ENCODE peak calls at places on chromosomes 4 and X, in five cellular contexts. One of them, this sample, is unnamed.
A peak's percentile ranks its signal among the peaks of the same experiment; 100 is the strongest.

GRCh38 chr4:3776166-3777032 is 10.2 kb downstream of the ADRA2C start:
- DNase-seq in foreskin keratinocyte: no peak
- DNase-seq in heart right ventricle: no peak
- DNase-seq in cardiac muscle cell: no peak
- DNase-seq in fibroblast of lung: no peak
- DNase-seq in this sample: no peak

GRCh38 chr4:125780159-125780558 is 465.4 kb downstream of the FAT4 start:
- DNase-seq in heart right ventricle: no peak
- DNase-seq in foreskin keratinocyte: peak; percentile 32
- DNase-seq in fibroblast of lung: peak; percentile 43
- DNase-seq in cardiac muscle cell: peak; percentile 39
- DNase-seq in this sample: no peak

GRCh38 chrX:4935846-4936245 is 1222.4 kb upstream of the PRKX start:
- DNase-seq in foreskin keratinocyte: peak; percentile 27
- DNase-seq in heart right ventricle: peak; percentile 2
- DNase-seq in fibroblast of lung: no peak
- DNase-seq in cardiac muscle cell: no peak
- DNase-seq in this sample: no peak

GRCh38 chr4:56302775-56303174 is 84.5 kb downstream of the AASDH start:
- DNase-seq in foreskin keratinocyte: no peak
- DNase-seq in cardiac muscle cell: no peak
- DNase-seq in fibroblast of lung: no peak
- DNase-seq in heart right ventricle: no peak
- DNase-seq in this sample: no peak

GRCh38 chr4:3070709-3071500 is 3.4 kb downstream of the HTT-AS start:
- DNase-seq in fibroblast of lung: no peak
- DNase-seq in heart right ventricle: no peak
- DNase-seq in cardiac muscle cell: no peak
- DNase-seq in foreskin keratinocyte: no peak
- DNase-seq in this sample: no peak

GRCh38 chr4:155759372-155760252 is 791 bp downstream of the GUCY1B1 start:
- DNase-seq in fibroblast of lung: peak; percentile 61
- DNase-seq in heart right ventricle: peak; percentile 86
- DNase-seq in foreskin keratinocyte: peak; percentile 10
- DNase-seq in cardiac muscle cell: peak; percentile 59
- DNase-seq in this sample: no peak

GRCh38 chr4:154399259-154399974 is 92.2 kb downstream of the DCHS2 start:
- DNase-seq in heart right ventricle: no peak
- DNase-seq in fibroblast of lung: peak; percentile 66
- DNase-seq in foreskin keratinocyte: peak; percentile 37
- DNase-seq in cardiac muscle cell: peak; percentile 23
- DNase-seq in this sample: no peak

GRCh38 chr4:5995901-5996623 is 22.2 kb downstream of the C4orf50 start:
- DNase-seq in foreskin keratinocyte: no peak
- DNase-seq in cardiac muscle cell: no peak
- DNase-seq in fibroblast of lung: no peak
- DNase-seq in heart right ventricle: no peak
- DNase-seq in this sample: no peak

GRCh38 chr4:110751991-110752390 is 129.1 kb upstream of the PITX2 start:
- DNase-seq in heart right ventricle: no peak
- DNase-seq in foreskin keratinocyte: no peak
- DNase-seq in fibroblast of lung: no peak
- DNase-seq in cardiac muscle cell: no peak
- DNase-seq in this sample: no peak

GRCh38 chrX:130139474-130140201 is 26.0 kb downstream of the AIFM1 start:
- DNase-seq in heart right ventricle: no peak
- DNase-seq in fibroblast of lung: no peak
- DNase-seq in foreskin keratinocyte: no peak
- DNase-seq in cardiac muscle cell: peak; percentile 30
- DNase-seq in this sample: no peak

GRCh38 chr4:68021185-68021584 is 57.9 kb upstream of the TMPRSS11A start:
- DNase-seq in fibroblast of lung: no peak
- DNase-seq in foreskin keratinocyte: peak; percentile 82
- DNase-seq in cardiac muscle cell: peak; percentile 5
- DNase-seq in heart right ventricle: no peak
- DNase-seq in this sample: no peak

GRCh38 chr4:106062452-106062875 is 167.2 kb downstream of the NPNT start:
- DNase-seq in heart right ventricle: no peak
- DNase-seq in fibroblast of lung: peak; percentile 88
- DNase-seq in foreskin keratinocyte: peak; percentile 51
- DNase-seq in cardiac muscle cell: peak; percentile 82
- DNase-seq in this sample: no peak

GRCh38 chr4:141213550-141213991 is 7.1 kb upstream of the ZNF330 start:
- DNase-seq in fibroblast of lung: no peak
- DNase-seq in cardiac muscle cell: no peak
- DNase-seq in foreskin keratinocyte: no peak
- DNase-seq in heart right ventricle: no peak
- DNase-seq in this sample: no peak

GRCh38 chr4:140705625-140706275 is 50.4 kb downstream of the TBC1D9 start:
- DNase-seq in fibroblast of lung: no peak
- DNase-seq in heart right ventricle: no peak
- DNase-seq in foreskin keratinocyte: no peak
- DNase-seq in cardiac muscle cell: no peak
- DNase-seq in this sample: no peak

GRCh38 chrX:150627957-150628356 is 59.5 kb downstream of the MTM1 start:
- DNase-seq in foreskin keratinocyte: no peak
- DNase-seq in cardiac muscle cell: no peak
- DNase-seq in heart right ventricle: no peak
- DNase-seq in fibroblast of lung: no peak
- DNase-seq in this sample: no peak

GRCh38 chrX:146144090-146144489 is 326.5 kb downstream of the SLITRK2 start:
- DNase-seq in fibroblast of lung: no peak
- DNase-seq in foreskin keratinocyte: no peak
- DNase-seq in cardiac muscle cell: no peak
- DNase-seq in heart right ventricle: no peak
- DNase-seq in this sample: no peak

GRCh38 chrX:134237363-134237702 is 351 bp downstream of the CCDC160 start:
- DNase-seq in foreskin keratinocyte: no peak
- DNase-seq in cardiac muscle cell: no peak
- DNase-seq in fibroblast of lung: no peak
- DNase-seq in heart right ventricle: no peak
- DNase-seq in this sample: no peak

GRCh38 chr4:65893311-65893710 is 223.0 kb upstream of the EPHA5 start:
- DNase-seq in heart right ventricle: no peak
- DNase-seq in cardiac muscle cell: no peak
- DNase-seq in foreskin keratinocyte: no peak
- DNase-seq in fibroblast of lung: no peak
- DNase-seq in this sample: no peak

GRCh38 chr4:93829531-93830089 is 1.1 kb downstream of the ATOH1 start:
- DNase-seq in heart right ventricle: no peak
- DNase-seq in foreskin keratinocyte: no peak
- DNase-seq in cardiac muscle cell: no peak
- DNase-seq in fibroblast of lung: no peak
- DNase-seq in this sample: no peak

DNA sequence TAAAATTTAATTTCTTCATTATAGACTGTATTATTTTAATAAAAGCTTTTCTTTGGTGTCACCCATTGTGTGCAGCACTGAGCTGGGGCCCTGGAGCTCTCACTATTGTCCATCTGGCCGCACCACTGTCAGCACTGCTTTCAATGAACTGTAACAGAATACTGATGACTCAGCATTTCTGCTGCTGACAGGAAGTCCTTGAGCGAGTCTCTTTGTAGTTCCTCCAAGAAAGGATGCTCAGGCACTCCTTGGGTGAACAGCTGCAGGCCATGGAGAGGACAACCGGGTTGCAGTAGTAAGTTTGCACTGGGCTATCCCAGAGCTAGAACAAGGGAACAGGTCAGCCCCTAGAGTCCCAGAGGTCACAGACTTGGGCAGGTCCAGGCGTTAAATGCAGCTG is 81.6 kb downstream of the SORBS2 start:
- DNase-seq in foreskin keratinocyte: peak; percentile 41
- DNase-seq in cardiac muscle cell: peak; percentile 71
- DNase-seq in fibroblast of lung: peak; percentile 38
- DNase-seq in heart right ventricle: no peak
- DNase-seq in this sample: no peak
- H3K27ac ChIP-seq in foreskin keratinocyte: peak overlapping the region; percentile 76
- H3K27ac ChIP-seq in cardiac muscle cell: peak overlapping the region; percentile 31
- H3K27ac ChIP-seq in fibroblast of lung: no peak overlapping the region
- H3K27ac ChIP-seq in heart right ventricle: peak overlapping the region; percentile 47
- H3K27ac ChIP-seq in this sample: peak overlapping the region; percentile 44

GRCh38 chrX:100645106-100645505 is 1.1 kb downstream of the SRPX2 start:
- DNase-seq in fibroblast of lung: no peak
- DNase-seq in foreskin keratinocyte: no peak
- DNase-seq in cardiac muscle cell: no peak
- DNase-seq in heart right ventricle: no peak
- DNase-seq in this sample: no peak

GRCh38 chrX:100649550-100650356 is 5.8 kb downstream of the SRPX2 start:
- DNase-seq in heart right ventricle: peak; percentile 48
- DNase-seq in fibroblast of lung: peak; percentile 96
- DNase-seq in cardiac muscle cell: peak; percentile 95
- DNase-seq in foreskin keratinocyte: peak; percentile 70
- DNase-seq in this sample: no peak

GRCh38 chrX:100647739-100648138 is 3.7 kb downstream of the SRPX2 start:
- DNase-seq in heart right ventricle: no peak
- DNase-seq in cardiac muscle cell: peak; percentile 32
- DNase-seq in fibroblast of lung: no peak
- DNase-seq in foreskin keratinocyte: no peak
- DNase-seq in this sample: no peak

GRCh38 chrX:100648601-100649417 is 4.8 kb downstream of the SRPX2 start:
- DNase-seq in cardiac muscle cell: peak; percentile 81
- DNase-seq in heart right ventricle: peak; percentile 21
- DNase-seq in foreskin keratinocyte: no peak
- DNase-seq in fibroblast of lung: peak; percentile 85
- DNase-seq in this sample: no peak

DNA sequence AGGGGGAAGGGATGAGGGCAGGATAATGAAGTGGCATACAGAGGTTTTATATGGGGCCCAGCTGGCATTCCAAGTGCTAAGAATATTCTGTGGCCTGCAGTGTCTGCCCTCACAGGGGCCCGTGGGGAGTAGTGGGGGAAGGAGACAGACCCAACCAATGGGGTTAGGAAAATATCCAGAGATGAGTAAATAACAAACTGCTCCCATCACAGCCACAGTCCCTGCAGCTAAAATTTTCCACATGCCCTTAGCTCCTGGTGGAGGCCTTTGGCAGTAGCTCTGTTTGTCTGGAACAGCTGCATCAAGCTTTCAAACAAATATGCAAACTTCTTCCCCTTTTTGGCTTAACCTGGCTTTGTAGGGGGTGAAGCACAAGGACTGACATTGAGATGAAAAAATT is 3.1 kb downstream of the SRPX2 start:
- DNase-seq in fibroblast of lung: peak; percentile 39
- DNase-seq in heart right ventricle: peak; percentile 4
- DNase-seq in cardiac muscle cell: peak; percentile 80
- DNase-seq in foreskin keratinocyte: no peak
- DNase-seq in this sample: no peak
- H3K27ac ChIP-seq in fibroblast of lung: peak overlapping the region; percentile 13
- H3K27ac ChIP-seq in heart right ventricle: peak overlapping the region; percentile 88
- H3K27ac ChIP-seq in cardiac muscle cell: no peak overlapping the region
- H3K27ac ChIP-seq in foreskin keratinocyte: no peak overlapping the region
- H3K27ac ChIP-seq in this sample: no peak overlapping the region

DNA sequence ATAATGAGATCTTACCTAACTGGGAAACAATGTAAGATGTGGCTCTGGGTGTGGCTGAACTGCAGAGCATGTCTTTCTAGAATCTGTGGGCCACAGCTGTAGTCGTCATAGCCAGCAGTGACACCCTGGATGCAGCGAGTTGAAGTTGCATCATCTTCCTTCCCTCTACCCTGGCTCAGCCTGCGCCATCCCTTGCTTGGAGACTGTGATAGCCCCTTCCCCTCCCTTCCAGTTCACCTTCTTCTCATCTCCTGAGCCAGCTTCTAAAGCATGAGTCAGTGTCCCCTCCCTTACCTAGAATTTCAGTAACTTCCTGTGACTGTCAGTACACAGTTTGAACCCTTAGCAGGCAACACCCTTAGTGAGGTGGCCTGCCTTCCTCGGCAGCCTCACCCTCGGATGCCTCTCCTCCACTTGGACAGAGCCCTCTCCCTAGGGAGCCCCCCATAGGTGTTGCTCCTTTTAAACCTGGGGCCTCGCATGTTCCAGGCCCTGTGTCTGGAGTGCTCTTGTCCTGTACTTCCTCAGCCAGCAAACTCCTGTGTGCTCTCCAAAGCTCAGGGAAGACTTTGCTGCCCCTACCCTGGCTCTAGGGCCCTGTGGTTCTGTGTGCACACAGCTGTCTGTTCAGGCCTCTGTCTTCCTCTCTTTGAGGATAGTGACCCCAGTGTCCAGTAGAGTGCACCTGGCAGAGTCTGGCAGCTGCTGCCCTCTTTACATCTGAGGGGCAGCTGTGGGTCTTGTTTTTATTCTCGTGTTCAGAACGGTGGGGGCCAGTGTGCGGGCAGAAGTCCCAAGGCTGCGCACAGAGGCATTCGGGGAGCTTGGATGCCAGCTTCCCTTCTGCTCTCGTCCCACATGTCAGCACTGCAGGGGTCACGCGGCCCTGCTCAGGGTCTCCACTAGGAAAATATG is 43.7 kb upstream of the TADA2B start:
- DNase-seq in heart right ventricle: no peak
- DNase-seq in fibroblast of lung: no peak
- DNase-seq in cardiac muscle cell: no peak
- DNase-seq in foreskin keratinocyte: peak; percentile 93
- DNase-seq in this sample: peak; percentile 90
- H3K27ac ChIP-seq in heart right ventricle: no peak overlapping the region
- H3K27ac ChIP-seq in fibroblast of lung: no peak overlapping the region
- H3K27ac ChIP-seq in cardiac muscle cell: no peak overlapping the region
- H3K27ac ChIP-seq in foreskin keratinocyte: peak overlapping the region; percentile 86
- H3K27ac ChIP-seq in this sample: peak overlapping the region; percentile 87

DNA sequence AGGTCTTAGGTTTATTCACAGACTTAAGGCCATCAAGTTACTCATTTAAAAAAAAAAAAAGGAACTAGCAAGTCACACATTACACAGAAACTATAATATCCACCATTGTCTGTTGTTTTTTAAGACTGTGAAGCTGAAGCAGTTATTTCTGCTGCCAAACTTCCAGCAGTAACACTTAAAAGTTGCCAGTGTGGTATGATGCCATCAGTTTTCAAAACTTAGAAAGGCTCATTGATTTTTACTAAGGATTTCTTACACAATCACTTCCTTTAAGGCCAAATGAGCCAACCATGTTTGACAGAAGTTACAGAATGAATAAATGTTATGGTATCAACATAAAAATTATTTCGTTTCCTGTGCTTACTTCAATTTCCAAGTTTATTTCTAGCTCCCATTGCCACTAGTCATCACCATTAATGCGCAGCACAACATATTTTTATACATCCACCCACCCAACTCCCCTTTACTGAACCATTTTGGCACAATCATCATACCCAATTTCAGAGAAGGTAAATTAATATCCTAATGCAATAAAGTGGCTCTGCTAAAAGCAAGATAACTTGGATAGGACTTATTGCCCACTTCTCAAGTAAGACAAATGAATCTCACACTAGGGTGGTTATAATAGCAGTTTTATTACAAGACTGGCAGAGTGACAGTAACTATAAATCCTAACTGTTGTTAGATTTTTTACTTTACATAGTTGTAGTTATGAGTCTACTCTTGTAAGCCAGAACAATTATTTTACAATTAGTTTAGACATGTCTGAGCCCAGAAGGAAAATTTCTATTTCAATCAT is 13.1 kb downstream of the PDGFC start:
- DNase-seq in fibroblast of lung: peak; percentile 62
- DNase-seq in heart right ventricle: no peak
- DNase-seq in foreskin keratinocyte: peak; percentile 38
- DNase-seq in cardiac muscle cell: peak; percentile 41
- DNase-seq in this sample: no peak
- H3K27ac ChIP-seq in fibroblast of lung: no peak overlapping the region
- H3K27ac ChIP-seq in heart right ventricle: no peak overlapping the region
- H3K27ac ChIP-seq in foreskin keratinocyte: peak overlapping the region; percentile 71
- H3K27ac ChIP-seq in cardiac muscle cell: no peak overlapping the region
- H3K27ac ChIP-seq in this sample: peak overlapping the region; percentile 69

This sample was measured in RWPE2.